ENCODE peak calls at places on chromosome 20, in ten cellular contexts. W is NCI-H2081; J is renal cortical epithelial cell; K is endothelial cell; D is hepatocyte; V is NCI-H1436 treated with DMSO at 0.1 percent for 48 hours; Z is neural crest cell; N is CD8-positive, alpha-beta memory T cell; A is HepG2; S is SHP77 treated with DMSO at 0.1 percent for 48 hours. P is an unnamed sample.

GRCh38 chr20:14609328-14610221 is 272.2 kb upstream of the FLRT3 start:
- DNase-seq in W (no peak), J (peak), K (no peak), D (peak), V (no peak), Z (no peak), N (no peak), A (peak), S (no peak), P (no peak)

GRCh38 chr20:50580016-50580747 is 70.0 kb downstream of the PTPN1 start:
- DNase-seq in W (peak), J (no peak), K (peak), D (peak), V (no peak), Z (peak), N (peak), A (peak), S (no peak), P (no peak)

GRCh38 chr20:35270021-35270902 is 7.7 kb downstream of the MMP24OS start:
- DNase-seq in W (no peak), J (no peak), K (no peak), D (no peak), V (no peak), Z (no peak), N (no peak), A (no peak), S (no peak), P (no peak)

GRCh38 chr20:5670874-5671273 is 79.3 kb upstream of the SHLD1 start:
- DNase-seq in W (no peak), J (no peak), K (no peak), D (no peak), V (no peak), Z (no peak), N (no peak), A (no peak), S (no peak), P (no peak)

GRCh38 chr20:6007529-6008103 is 46.2 kb downstream of the LRRN4 start:
- DNase-seq in W (no peak), J (peak), K (no peak), D (no peak), V (no peak), Z (no peak), N (no peak), A (peak), S (no peak), P (no peak)

GRCh38 chr20:63771046-63771707 is 31.6 kb downstream of the SLC2A4RG start:
- DNase-seq in W (no peak), J (no peak), K (no peak), D (no peak), V (no peak), Z (no peak), N (no peak), A (no peak), S (no peak), P (no peak)

GRCh38 chr20:54340667-54341081 is 132.8 kb downstream of the PFDN4 start:
- DNase-seq in W (no peak), J (peak), K (no peak), D (no peak), V (no peak), Z (no peak), N (no peak), A (no peak), S (no peak), P (no peak)

GRCh38 chr20:63074631-63075030 is 67.9 kb upstream of the BHLHE23 start:
- DNase-seq in W (no peak), J (no peak), K (no peak), D (no peak), V (no peak), Z (no peak), N (no peak), A (no peak), S (no peak), P (no peak)

GRCh38 chr20:6766433-6766832 is 1.1 kb upstream of the BMP2 start:
- DNase-seq in W (no peak), J (no peak), K (no peak), D (no peak), V (no peak), Z (no peak), N (no peak), A (no peak), S (no peak), P (no peak)

GRCh38 chr20:5658897-5659296 is 91.3 kb upstream of the SHLD1 start:
- DNase-seq in W (peak), J (peak), K (no peak), D (peak), V (no peak), Z (peak), N (no peak), A (peak), S (no peak), P (no peak)

GRCh38 chr20:50395258-50395729 is 114.9 kb upstream of the PTPN1 start:
- DNase-seq in W (no peak), J (peak), K (no peak), D (no peak), V (no peak), Z (no peak), N (no peak), A (no peak), S (no peak), P (no peak)

GRCh38 chr20:4067600-4068261 is 52.4 kb upstream of the RNF24 start:
- DNase-seq in W (no peak), J (peak), K (no peak), D (no peak), V (no peak), Z (no peak), N (no peak), A (no peak), S (no peak), P (no peak)

GRCh38 chr20:43102394-43102793 is 87.3 kb downstream of the PTPRT start:
- DNase-seq in W (no peak), J (no peak), K (no peak), D (no peak), V (no peak), Z (no peak), N (no peak), A (no peak), S (no peak), P (no peak)

GRCh38 chr20:1415667-1416468 is 23.0 kb upstream of the FKBP1A start:
- DNase-seq in W (no peak), J (peak), K (no peak), D (peak), V (no peak), Z (no peak), N (no peak), A (peak), S (no peak), P (no peak)

GRCh38 chr20:52192296-52193007 is 873 bp upstream of the ZFP64 start:
- DNase-seq in W (peak), J (no peak), K (no peak), D (no peak), V (no peak), Z (no peak), N (no peak), A (peak), S (peak), P (no peak)

GRCh38 chr20:36861625-36861874 is 14.4 kb upstream of the TLDC2 start:
- DNase-seq in W (no peak), J (no peak), K (no peak), D (no peak), V (no peak), Z (no peak), N (no peak), A (no peak), S (no peak), P (no peak)

GRCh38 chr20:48455606-48456360 is 372.0 kb downstream of the PREX1 start:
- DNase-seq in W (no peak), J (no peak), K (no peak), D (no peak), V (no peak), Z (peak), N (no peak), A (no peak), S (no peak), P (no peak)

GRCh38 chr20:48807586-48808381 is 20.0 kb downstream of the PREX1 start:
- DNase-seq in W (no peak), J (no peak), K (no peak), D (no peak), V (no peak), Z (no peak), N (no peak), A (no peak), S (no peak), P (no peak)

GRCh38 chr20:9831032-9831431 is 7.8 kb downstream of the PAK5 start:
- DNase-seq in W (no peak), J (no peak), K (no peak), D (no peak), V (no peak), Z (no peak), N (no peak), A (no peak), S (no peak), P (no peak)

GRCh38 chr20:35285806-35286076 is 1.2 kb upstream of the EIF6 start:
- DNase-seq in W (no peak), J (no peak), K (no peak), D (no peak), V (no peak), Z (no peak), N (no peak), A (peak), S (no peak), P (no peak)

GRCh38 chr20:4112490-4113420 is 97.4 kb upstream of the RNF24 start:
- DNase-seq in W (peak), J (peak), K (no peak), D (no peak), V (no peak), Z (no peak), N (no peak), A (no peak), S (no peak), P (no peak)

GRCh38 chr20:41329435-41330342 is 10.9 kb upstream of the LPIN3 start:
- DNase-seq in W (no peak), J (peak), K (no peak), D (peak), V (no peak), Z (no peak), N (peak), A (peak), S (no peak), P (no peak)

GRCh38 chr20:63065911-63066310 is 59.1 kb upstream of the BHLHE23 start:
- DNase-seq in W (no peak), J (no peak), K (no peak), D (no peak), V (no peak), Z (no peak), N (no peak), A (no peak), S (no peak), P (no peak)

GRCh38 chr20:57389695-57390603 is 1.2 kb upstream of the RBM38 start:
- DNase-seq in W (no peak), J (no peak), K (no peak), D (no peak), V (no peak), Z (no peak), N (peak), A (no peak), S (no peak), P (no peak)

GRCh38 chr20:47872341-47872740 is 87.1 kb upstream of the SULF2 start:
- DNase-seq in W (no peak), J (no peak), K (no peak), D (no peak), V (no peak), Z (no peak), N (no peak), A (no peak), S (no peak), P (no peak)

GRCh38 chr20:37676440-37676839 is 17.4 kb upstream of the CTNNBL1 start:
- DNase-seq in W (no peak), J (no peak), K (no peak), D (no peak), V (no peak), Z (no peak), N (no peak), A (no peak), S (no peak), P (no peak)

GRCh38 chr20:61454053-61454452 is 202.0 kb downstream of the CDH4 start:
- DNase-seq in W (no peak), J (no peak), K (no peak), D (no peak), V (no peak), Z (no peak), N (no peak), A (no peak), S (no peak), P (no peak)

GRCh38 chr20:11581271-11581670 is 336.4 kb upstream of the BTBD3 start:
- DNase-seq in W (no peak), J (no peak), K (no peak), D (no peak), V (no peak), Z (no peak), N (no peak), A (peak), S (no peak), P (no peak)

P was measured in NCI-H187 treated with DMSO at 0.1 percent for 48 hours.